ENCODE peak calls at places on chromosome 10, in five cellular contexts. One of them, this sample, is unnamed.

GRCh38 chr10:68271104-68271882 is 39.4 kb upstream of the ATOH7 start:
- DNase-seq in colonic mucosa: no peak
- DNase-seq in activated T-helper 1 cell treated with anti-CD3 and anti-CD28 coated beads, Interleukin-12 subunit alpha, Interleukin-12 subunit beta, Interleukin-2, Interleukin-4 antibody, amounts not matched to agents 30 ng/mL and 10 ng/mL and 1 ng/mL, durations not matched to agents 14 hours and 24 hours and 36 hours: no peak
- DNase-seq in Calu3: no peak
- DNase-seq in mesothelial cell of epicardium: no peak
- DNase-seq in this sample: no peak

GRCh38 chr10:16581202-16581601 is 59.5 kb upstream of the C1QL3 start:
- DNase-seq in colonic mucosa: no peak
- DNase-seq in mesothelial cell of epicardium: no peak
- DNase-seq in Calu3: no peak
- DNase-seq in activated T-helper 1 cell treated with anti-CD3 and anti-CD28 coated beads, Interleukin-12 subunit alpha, Interleukin-12 subunit beta, Interleukin-2, Interleukin-4 antibody, amounts not matched to agents 30 ng/mL and 10 ng/mL and 1 ng/mL, durations not matched to agents 14 hours and 24 hours and 36 hours: no peak
- DNase-seq in this sample: no peak

GRCh38 chr10:130336612-130337304 is 200.6 kb downstream of the GLRX3 start:
- DNase-seq in mesothelial cell of epicardium: no peak
- DNase-seq in activated T-helper 1 cell treated with anti-CD3 and anti-CD28 coated beads, Interleukin-12 subunit alpha, Interleukin-12 subunit beta, Interleukin-2, Interleukin-4 antibody, amounts not matched to agents 30 ng/mL and 10 ng/mL and 1 ng/mL, durations not matched to agents 14 hours and 24 hours and 36 hours: no peak
- DNase-seq in Calu3: no peak
- DNase-seq in colonic mucosa: no peak
- DNase-seq in this sample: no peak

GRCh38 chr10:73899401-73899780 is 11.5 kb upstream of the PLAU start:
- DNase-seq in activated T-helper 1 cell treated with anti-CD3 and anti-CD28 coated beads, Interleukin-12 subunit alpha, Interleukin-12 subunit beta, Interleukin-2, Interleukin-4 antibody, amounts not matched to agents 30 ng/mL and 10 ng/mL and 1 ng/mL, durations not matched to agents 14 hours and 24 hours and 36 hours: no peak
- DNase-seq in colonic mucosa: no peak
- DNase-seq in mesothelial cell of epicardium: no peak
- DNase-seq in Calu3: peak; percentile 86
- DNase-seq in this sample: no peak

GRCh38 chr10:126734957-126735356 is 64.5 kb upstream of the C10orf90 start:
- DNase-seq in activated T-helper 1 cell treated with anti-CD3 and anti-CD28 coated beads, Interleukin-12 subunit alpha, Interleukin-12 subunit beta, Interleukin-2, Interleukin-4 antibody, amounts not matched to agents 30 ng/mL and 10 ng/mL and 1 ng/mL, durations not matched to agents 14 hours and 24 hours and 36 hours: no peak
- DNase-seq in colonic mucosa: no peak
- DNase-seq in Calu3: no peak
- DNase-seq in mesothelial cell of epicardium: no peak
- DNase-seq in this sample: no peak

GRCh38 chr10:90293629-90294028 is 564.2 kb downstream of the HTR7 start:
- DNase-seq in Calu3: no peak
- DNase-seq in activated T-helper 1 cell treated with anti-CD3 and anti-CD28 coated beads, Interleukin-12 subunit alpha, Interleukin-12 subunit beta, Interleukin-2, Interleukin-4 antibody, amounts not matched to agents 30 ng/mL and 10 ng/mL and 1 ng/mL, durations not matched to agents 14 hours and 24 hours and 36 hours: no peak
- DNase-seq in colonic mucosa: no peak
- DNase-seq in mesothelial cell of epicardium: no peak
- DNase-seq in this sample: no peak

GRCh38 chr10:5361966-5362365 is 2.8 kb upstream of the UCN3 start:
- DNase-seq in activated T-helper 1 cell treated with anti-CD3 and anti-CD28 coated beads, Interleukin-12 subunit alpha, Interleukin-12 subunit beta, Interleukin-2, Interleukin-4 antibody, amounts not matched to agents 30 ng/mL and 10 ng/mL and 1 ng/mL, durations not matched to agents 14 hours and 24 hours and 36 hours: no peak
- DNase-seq in colonic mucosa: no peak
- DNase-seq in mesothelial cell of epicardium: no peak
- DNase-seq in Calu3: no peak
- DNase-seq in this sample: no peak

GRCh38 chr10:132241496-132241895 is 54.7 kb downstream of the DPYSL4 start:
- DNase-seq in Calu3: no peak
- DNase-seq in colonic mucosa: no peak
- DNase-seq in mesothelial cell of epicardium: no peak
- DNase-seq in activated T-helper 1 cell treated with anti-CD3 and anti-CD28 coated beads, Interleukin-12 subunit alpha, Interleukin-12 subunit beta, Interleukin-2, Interleukin-4 antibody, amounts not matched to agents 30 ng/mL and 10 ng/mL and 1 ng/mL, durations not matched to agents 14 hours and 24 hours and 36 hours: no peak
- DNase-seq in this sample: no peak

GRCh38 chr10:89440262-89440661 is 25.9 kb downstream of the IFIT5 start:
- DNase-seq in colonic mucosa: peak; percentile 82
- DNase-seq in mesothelial cell of epicardium: no peak
- DNase-seq in Calu3: no peak
- DNase-seq in activated T-helper 1 cell treated with anti-CD3 and anti-CD28 coated beads, Interleukin-12 subunit alpha, Interleukin-12 subunit beta, Interleukin-2, Interleukin-4 antibody, amounts not matched to agents 30 ng/mL and 10 ng/mL and 1 ng/mL, durations not matched to agents 14 hours and 24 hours and 36 hours: no peak
- DNase-seq in this sample: no peak

This sample was measured in ureter.